ENCODE peak calls at places on chromosomes 4 and X, in five cellular contexts. Z is CD8-positive, alpha-beta T cell; F is mesendoderm; S is right lobe of liver; O is mucosa of gallbladder. K is an unnamed sample.

GRCh38 chr4:75940692-75941253 is at the start of gene NAAA:
- DNase-seq in Z (peak; percentile 67), F (peak; percentile 95), S (peak; percentile 95), O (peak; percentile 81), K (peak; percentile 93)

GRCh38 chr4:1518997-1519700 is 112.9 kb upstream of the NKX1-1 start:
- DNase-seq in Z (peak; percentile 4), F (no peak), S (no peak), O (no peak), K (peak; percentile 36)

GRCh38 chrX:38561951-38562719 is 793 bp downstream of the TSPAN7 start:
- DNase-seq in Z (peak; percentile 41), F (peak; percentile 39), S (peak; percentile 59), O (peak; percentile 10), K (peak; percentile 47)

GRCh38 chrX:73206366-73206765 is 8.3 kb downstream of the NAP1L2 start:
- DNase-seq in Z (no peak), F (no peak), S (no peak), O (no peak), K (no peak)

GRCh38 chr4:123479944-123480343 is 83.3 kb downstream of the SPRY1 start:
- DNase-seq in Z (no peak), F (no peak), S (no peak), O (peak; percentile 41), K (no peak)

GRCh38 chrX:31658360-31658759 is 586.5 kb upstream of the FTHL17 start:
- DNase-seq in Z (no peak), F (peak; percentile 11), S (no peak), O (no peak), K (no peak)

GRCh38 chr4:68576272-68577100 is at the start of gene UGT2B17:
- DNase-seq in Z (no peak), F (no peak), S (no peak), O (no peak), K (no peak)

GRCh38 chr4:92299152-92299551 is 4.6 kb upstream of the GRID2 start:
- DNase-seq in Z (no peak), F (no peak), S (no peak), O (no peak), K (no peak)

GRCh38 chrX:13077168-13077567 is 32.7 kb upstream of the FAM9C start:
- DNase-seq in Z (no peak), F (no peak), S (no peak), O (no peak), K (peak; percentile 60)

GRCh38 chr4:89899157-89899556 is 4.5 kb downstream of the MMRN1 start:
- DNase-seq in Z (no peak), F (no peak), S (no peak), O (no peak), K (no peak)

GRCh38 chr4:89482248-89482647 is 174.6 kb upstream of the GPRIN3 start:
- DNase-seq in Z (no peak), F (peak; percentile 88), S (no peak), O (no peak), K (no peak)

GRCh38 chr4:150127757-150128156 is 49.5 kb downstream of the DCLK2 start:
- DNase-seq in Z (no peak), F (no peak), S (no peak), O (no peak), K (no peak)

GRCh38 chr4:85611661-85612060 is 136.7 kb downstream of the ARHGAP24 start:
- DNase-seq in Z (no peak), F (no peak), S (no peak), O (no peak), K (no peak)

GRCh38 chrX:101658661-101659477 is 781 bp downstream of the ARMCX2 start:
- DNase-seq in Z (peak; percentile 70), F (peak; percentile 81), S (peak; percentile 65), O (peak; percentile 57), K (peak; percentile 83)

GRCh38 chr4:4446434-4446833 is 59.5 kb downstream of the NSG1 start:
- DNase-seq in Z (no peak), F (no peak), S (no peak), O (no peak), K (no peak)

GRCh38 chr4:48722509-48723446 is 57.3 kb downstream of the FRYL start:
- DNase-seq in Z (no peak), F (no peak), S (no peak), O (no peak), K (no peak)

GRCh38 chrX:111892375-111892774 is 16.4 kb downstream of the TRPC5OS start:
- DNase-seq in Z (no peak), F (no peak), S (no peak), O (no peak), K (no peak)

GRCh38 chrX:135556055-135556454 is 35.6 kb downstream of the INTS6L start:
- DNase-seq in Z (no peak), F (no peak), S (no peak), O (no peak), K (no peak)

GRCh38 chr4:14842964-14843630 is 159.2 kb upstream of the CPEB2 start:
- DNase-seq in Z (no peak), F (no peak), S (no peak), O (no peak), K (no peak)

K was measured in aorta.